ENCODE peak calls at places on chromosomes 2 and 18, in four cellular contexts. V is gastrocnemius medialis, E is K562, B is mucosa of descending colon. R is an unnamed sample.

GRCh38 chr2:99256677-99257076 is 1.2 kb upstream of the LYG2 start:
- DNase-seq in V (no peak), E (no peak), B (no peak), R (no peak)

GRCh38 chr2:105732955-105733607 is 11.6 kb upstream of the NCK2 start:
- DNase-seq in V (no peak), E (no peak), B (no peak), R (no peak)

GRCh38 chr2:102082591-102083586 is 59.7 kb upstream of the IL1R1 start:
- DNase-seq in V (peak; percentile 44), E (peak; percentile 29), B (no peak), R (no peak)

GRCh38 chr2:157732596-157732995 is 103.9 kb upstream of the ACVR1C start:
- DNase-seq in V (no peak), E (no peak), B (no peak), R (no peak)

GRCh38 chr18:32010124-32010745 is 8.4 kb upstream of the RNF125 start:
- DNase-seq in V (no peak), E (no peak), B (no peak), R (no peak)

GRCh38 chr2:226338825-226339224 is 460.8 kb downstream of the IRS1 start:
- DNase-seq in V (no peak), E (no peak), B (no peak), R (no peak)

GRCh38 chr2:234444888-234445287 is 52.0 kb downstream of the ARL4C start:
- DNase-seq in V (peak; percentile 21), E (no peak), B (peak; percentile 48), R (no peak)

GRCh38 chr2:138319616-138320015 is 182.0 kb upstream of the SPOPL start:
- DNase-seq in V (no peak), E (no peak), B (no peak), R (no peak)

GRCh38 chr2:6772366-6772710 is 93.4 kb downstream of the CMPK2 start:
- DNase-seq in V (no peak), E (no peak), B (no peak), R (no peak)

GRCh38 chr2:133848111-133848649 is 279.9 kb upstream of the NCKAP5 start:
- DNase-seq in V (peak; percentile 14), E (no peak), B (no peak), R (no peak)

GRCh38 chr2:75278314-75278713 is 79.0 kb upstream of the TACR1 start:
- DNase-seq in V (no peak), E (no peak), B (no peak), R (no peak)

GRCh38 chr18:32441536-32441935 is 29.1 kb downstream of the GAREM1 start:
- DNase-seq in V (no peak), E (no peak), B (no peak), R (no peak)

GRCh38 chr2:196758474-196759377 is 40.8 kb downstream of the GTF3C3 start:
- DNase-seq in V (no peak), E (no peak), B (no peak), R (no peak)

GRCh38 chr2:236180831-236181453 is 12.8 kb upstream of the GBX2 start:
- DNase-seq in V (no peak), E (peak; percentile 67), B (no peak), R (no peak)

GRCh38 chr2:53473762-53474161 is 293.8 kb upstream of the CHAC2 start:
- DNase-seq in V (no peak), E (no peak), B (no peak), R (no peak)

GRCh38 chr2:53475766-53476165 is 291.8 kb upstream of the CHAC2 start:
- DNase-seq in V (no peak), E (no peak), B (no peak), R (no peak)

GRCh38 chr2:53475320-53475719 is 292.3 kb upstream of the CHAC2 start:
- DNase-seq in V (no peak), E (no peak), B (no peak), R (no peak)

GRCh38 chr2:53476800-53477199 is 290.8 kb upstream of the CHAC2 start:
- DNase-seq in V (no peak), E (no peak), B (no peak), R (no peak)

GRCh38 chr2:53473236-53473635 is 294.4 kb upstream of the CHAC2 start:
- DNase-seq in V (no peak), E (peak; percentile 6), B (no peak), R (no peak)
- TF ChIP-seq CTCF in V (no peak), E (peak; percentile 4), B (no peak), R (peak; percentile 8)

GRCh38 chr18:63223837-63224236 is 95.7 kb downstream of the BCL2 start:
- DNase-seq in V (no peak), E (no peak), B (no peak), R (no peak)
- H3K36me3 ChIP-seq in V (no peaks in the 10 kb centered on the region), E (no peaks in the 10 kb centered on the region), B (no peaks in the 10 kb centered on the region), R (no peaks in the 10 kb centered on the region)

GRCh38 chr2:117785740-117786139 is 28.8 kb upstream of the DDX18 start:
- DNase-seq in V (no peak), E (peak; percentile 42), B (no peak), R (peak; percentile 5)
- TF ChIP-seq CTCF in V (no peak), E (peak; percentile 44), B (peak; percentile 34), R (peak; percentile 52)

GRCh38 chr2:241660593-241661213 is 23.2 kb downstream of the ATG4B start:
- DNase-seq in V (no peak), E (no peak), B (peak; percentile 14), R (no peak)
- H3K36me3 ChIP-seq in V (no peaks in the 10 kb centered on the region), E (peaks cover 33% of the 10 kb centered on the region), B (no peaks in the 10 kb centered on the region), R (peaks cover 21% of the 10 kb centered on the region)

GRCh38 chr2:127161176-127162136 is 54.5 kb upstream of the BIN1 start:
- DNase-seq in V (peak; percentile 7), E (no peak), B (no peak), R (no peak)
- TF ChIP-seq CTCF in V (no peak), E (no peak), B (no peak), R (no peak)

DNA sequence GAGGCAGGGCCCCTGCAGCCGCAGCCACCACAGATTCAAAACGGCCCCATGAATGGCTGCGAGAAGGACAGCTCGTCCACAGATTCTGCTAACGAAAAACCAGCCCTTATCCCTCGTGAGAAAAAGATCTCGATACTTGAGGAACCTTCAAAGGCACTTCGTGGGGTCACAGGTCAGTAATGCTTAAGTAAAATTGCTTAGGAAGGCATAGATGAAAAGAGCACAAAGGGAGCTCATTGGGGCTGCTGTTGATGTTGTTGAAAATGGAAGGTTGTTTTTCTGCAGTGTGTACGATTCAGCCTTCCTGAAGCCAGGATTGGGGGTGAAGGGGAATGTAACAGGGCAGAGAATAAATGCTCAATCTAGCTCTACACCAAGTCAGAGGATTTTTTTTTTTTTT is 90.5 kb downstream of the KCTD18 start:
- DNase-seq in V (no peak), E (no peak), B (no peak), R (no peak)
- H3K36me3 ChIP-seq in V (no peaks in the 10 kb centered on the region), E (no peaks in the 10 kb centered on the region), B (no peaks in the 10 kb centered on the region), R (no peaks in the 10 kb centered on the region)

GRCh38 chr2:64831977-64832328 is 157.2 kb upstream of the SLC1A4 start:
- DNase-seq in V (no peak), E (no peak), B (no peak), R (no peak)
- TF ChIP-seq CTCF in V (no peak), E (no peak), B (no peak), R (no peak)

DNA sequence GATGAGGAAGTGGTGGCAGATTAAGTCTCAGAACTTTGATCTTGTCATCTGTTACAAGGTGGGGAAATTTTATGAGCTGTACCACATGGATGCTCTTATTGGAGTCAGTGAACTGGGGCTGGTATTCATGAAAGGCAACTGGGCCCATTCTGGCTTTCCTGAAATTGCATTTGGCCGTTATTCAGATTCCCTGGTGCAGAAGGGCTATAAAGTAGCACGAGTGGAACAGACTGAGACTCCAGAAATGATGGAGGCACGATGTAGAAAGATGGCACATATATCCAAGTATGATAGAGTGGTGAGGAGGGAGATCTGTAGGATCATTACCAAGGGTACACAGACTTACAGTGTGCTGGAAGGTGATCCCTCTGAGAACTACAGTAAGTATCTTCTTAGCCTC is 16.3 kb downstream of the MSH6 start:
- DNase-seq in V (no peak), E (no peak), B (no peak), R (no peak)
- H3K36me3 ChIP-seq in V (no peaks in the 10 kb centered on the region), E (peaks cover 98% of the 10 kb centered on the region), B (peaks cover 7% of the 10 kb centered on the region), R (peaks cover 24% of the 10 kb centered on the region)

DNA sequence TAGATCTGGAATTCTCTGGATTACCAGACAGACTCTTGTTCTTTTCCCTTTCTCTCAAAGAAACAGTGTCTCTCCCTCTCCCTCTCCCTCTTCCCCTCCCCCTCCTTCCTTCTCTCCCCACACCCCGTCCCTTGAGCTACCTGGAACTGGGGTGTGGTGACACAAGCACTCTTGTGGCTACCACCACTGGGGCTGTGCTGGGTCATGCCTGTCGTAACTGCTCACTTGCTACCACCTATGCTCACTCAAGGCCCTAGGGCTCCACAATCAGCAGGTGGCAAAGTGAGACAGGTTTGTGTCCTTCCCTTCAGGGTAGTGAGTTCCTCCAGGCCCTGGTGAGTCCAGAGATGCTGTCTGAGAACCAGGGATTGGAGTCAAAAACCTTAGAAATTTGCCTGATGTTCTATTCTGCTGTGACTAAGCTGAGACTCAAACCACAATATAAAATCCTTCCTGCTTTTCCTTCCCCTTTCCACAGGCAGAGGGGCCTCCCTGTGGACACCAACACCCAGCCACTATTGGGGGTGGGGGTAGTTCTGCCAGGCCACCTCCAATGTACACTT is 70.8 kb downstream of the OXER1 start:
- DNase-seq in V (no peak), E (peak; percentile 26), B (no peak), R (no peak)
- TF ChIP-seq CTCF in V (no peak), E (no peak), B (no peak), R (no peak)

R was measured in pancreas.